ENCODE peak calls at places on chromosomes 12 and 14, in eight cellular contexts. O is stimulated activated CD4-positive, alpha-beta T cell treated with anti-CD3 and anti-CD28 coated beads, Interleukin-4, amount 100 ng/mL, for 48 hours; L is left lobe of liver; W is AG09309; T is mesendoderm; Z is NCI-H1694 treated with DMSO at 0.1 percent for 48 hours; P is EL; D is neural progenitor cell. Y is an unnamed sample.

GRCh38 chr12:99712281-99712680 is 64.7 kb downstream of the GARIN6 start:
- DNase-seq in P (no peak), L (no peak), T (no peak), Z (no peak), O (no peak), D (no peak), W (no peak), Y (no peak)

GRCh38 chr14:75522224-75522764 is at the start of gene BATF:
- DNase-seq in W (no peak), L (no peak), P (no peak), O (peak; percentile 65), T (no peak), D (no peak), Z (no peak), Y (no peak)

GRCh38 chr12:69059465-69060457 is 126.8 kb upstream of the CPM start:
- DNase-seq in Z (no peak), D (no peak), O (no peak), L (no peak), W (peak; percentile 79), T (peak; percentile 75), P (peak; percentile 90), Y (no peak)

GRCh38 chr14:78997811-78998210 is 827.6 kb downstream of the NRXN3 start:
- DNase-seq in P (peak; percentile 29), W (no peak), D (no peak), L (no peak), T (no peak), Z (peak; percentile 67), O (no peak), Y (no peak)

GRCh38 chr12:5456025-5456424 is 24.1 kb downstream of the NTF3 start:
- DNase-seq in L (no peak), O (no peak), P (no peak), Z (no peak), W (no peak), T (peak; percentile 42), D (no peak), Y (no peak)

GRCh38 chr12:123126294-123127144 is 24.4 kb downstream of the PITPNM2 start:
- DNase-seq in T (peak; percentile 92), O (no peak), P (peak; percentile 99), W (peak; percentile 97), Z (no peak), D (no peak), L (no peak), Y (no peak)

GRCh38 chr12:113961921-113962710 is 4.0 kb downstream of the RBM19 start:
- DNase-seq in D (no peak), P (peak; percentile 34), Z (no peak), T (no peak), L (no peak), O (peak; percentile 23), W (no peak), Y (no peak)

GRCh38 chr14:65320661-65321308 is 91.7 kb upstream of the FUT8 start:
- DNase-seq in T (no peak), Z (no peak), P (no peak), W (no peak), D (no peak), O (no peak), L (no peak), Y (no peak)

GRCh38 chr14:98886982-98887381 is 385.0 kb downstream of the BCL11B start:
- DNase-seq in W (no peak), L (no peak), O (no peak), D (no peak), Z (no peak), P (no peak), T (no peak), Y (no peak)

GRCh38 chr12:95218852-95219171 is 1.2 kb downstream of the VEZT start:
- DNase-seq in P (peak; percentile 20), O (peak; percentile 44), T (no peak), Z (peak; percentile 45), L (no peak), W (no peak), D (peak; percentile 15), Y (no peak)

GRCh38 chr12:79409562-79409961 is 281.2 kb downstream of the PAWR start:
- DNase-seq in D (no peak), Z (no peak), W (no peak), L (no peak), P (peak; percentile 89), O (no peak), T (peak; percentile 36), Y (no peak)

GRCh38 chr12:106585862-106586534 is 3.2 kb downstream of the RFX4 start:
- DNase-seq in Z (no peak), D (peak; percentile 93), T (peak; percentile 77), W (no peak), L (no peak), O (no peak), P (no peak), Y (peak; percentile 75)

GRCh38 chr12:25362646-25363045 is 111.9 kb upstream of the KRAS start:
- DNase-seq in D (no peak), Z (no peak), O (no peak), P (peak; percentile 3), L (no peak), W (no peak), T (peak; percentile 49), Y (no peak)

GRCh38 chr12:20220339-20220738 is 148.0 kb upstream of the PDE3A start:
- DNase-seq in O (no peak), D (peak; percentile 27), Z (no peak), W (no peak), T (peak; percentile 86), P (peak; percentile 39), L (no peak), Y (peak; percentile 14)

GRCh38 chr12:10042167-10042566 is 11.7 kb downstream of the CLEC9A start:
- DNase-seq in L (no peak), O (no peak), Z (no peak), D (no peak), T (no peak), W (no peak), P (no peak), Y (no peak)

GRCh38 chr12:20283467-20283866 is 84.9 kb upstream of the PDE3A start:
- DNase-seq in Z (no peak), T (no peak), L (no peak), D (no peak), O (no peak), P (no peak), W (no peak), Y (no peak)

GRCh38 chr12:71295913-71296312 is 138.1 kb upstream of the TSPAN8 start:
- DNase-seq in P (no peak), W (no peak), D (no peak), L (no peak), Z (no peak), O (no peak), T (no peak), Y (no peak)